ENCODE peak calls at places on chromosomes 4 and X, in nine cellular contexts. K is body of pancreas; T is left ventricle myocardium inferior; G is aorta; N is heart left ventricle; R is K562; Y is cardiac muscle cell; U is CD8-positive, alpha-beta memory T cell; Q is upper lobe of left lung. B is an unnamed sample. For H3K4me1, the result is how much of the 10 kb centered on the place peaks cover.

GRCh38 chr4:8201341-8201781 is 2.3 kb downstream of the SH3TC1 start:
- DNase-seq in K (no peak), T (peak), G (no peak), N (no peak), R (no peak), Y (peak), U (no peak), Q (peak), B (no peak)

GRCh38 chr4:47373729-47374128 is 89.8 kb downstream of the COMMD8 start:
- DNase-seq in K (no peak), T (no peak), G (no peak), N (no peak), R (no peak), Y (no peak), U (no peak), Q (no peak), B (no peak)

GRCh38 chr4:154164931-154165839 is 326.4 kb downstream of the DCHS2 start:
- DNase-seq in K (no peak), T (no peak), G (no peak), N (no peak), R (no peak), Y (peak), U (no peak), Q (no peak), B (peak)

GRCh38 chrX:108412783-108413182 is 25.4 kb downstream of the COL4A6 start:
- DNase-seq in K (no peak), T (no peak), G (no peak), N (no peak), R (no peak), Y (no peak), U (no peak), Q (no peak), B (peak)

GRCh38 chrX:8304668-8305067 is 133.6 kb upstream of the VCX2 start:
- DNase-seq in K (no peak), T (no peak), G (no peak), N (no peak), R (no peak), Y (no peak), U (no peak), Q (no peak), B (no peak)

GRCh38 chrX:47358387-47359065 is 11.9 kb upstream of the ZNF157 start:
- DNase-seq in K (no peak), T (no peak), G (no peak), N (no peak), R (no peak), Y (no peak), U (no peak), Q (no peak), B (no peak)

GRCh38 chrX:147733369-147733768 is 178.3 kb upstream of the FMR1 start:
- DNase-seq in K (no peak), T (no peak), G (no peak), N (no peak), R (no peak), Y (no peak), U (no peak), Q (no peak), B (no peak)

GRCh38 chr4:104986306-104986705 is 160.4 kb upstream of the TET2 start:
- DNase-seq in K (no peak), T (no peak), G (no peak), N (no peak), R (no peak), Y (no peak), U (no peak), Q (no peak), B (no peak)

GRCh38 chrX:152917969-152918579 is 20.2 kb downstream of the ZNF185 start:
- DNase-seq in K (no peak), T (no peak), G (no peak), N (no peak), R (no peak), Y (no peak), U (no peak), Q (no peak), B (no peak)

GRCh38 chrX:119343856-119344255 is 55.3 kb upstream of the SLC25A43 start:
- DNase-seq in K (no peak), T (no peak), G (no peak), N (no peak), R (no peak), Y (no peak), U (no peak), Q (no peak), B (no peak)

DNA sequence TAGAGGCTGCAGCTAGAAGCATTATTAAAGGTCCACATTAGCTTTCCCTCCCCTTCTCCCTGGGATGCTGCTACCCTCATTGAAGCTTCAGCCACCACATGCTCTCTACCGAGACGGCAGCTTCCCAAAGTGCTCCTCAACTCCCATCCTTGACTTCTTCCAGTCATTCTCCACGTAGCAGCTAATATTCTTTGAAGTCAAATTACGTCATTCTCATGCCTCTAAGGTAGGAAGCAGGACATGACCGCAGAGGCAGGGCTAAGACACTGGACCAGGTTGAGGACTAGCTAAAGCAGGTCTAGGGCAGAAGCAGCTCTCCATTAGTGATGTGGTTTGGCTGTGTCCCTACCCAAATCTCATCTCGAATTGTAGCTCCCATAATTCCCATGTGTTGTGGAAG is 128.3 kb downstream of the SHOX start:
- DNase-seq in K (no peak), T (no peak), G (no peak), N (no peak), R (no peak), Y (no peak), U (no peak), Q (no peak), B (no peak)
- H3K4me1 ChIP-seq in K (under half), T (under half), G (under half), N (under half), R (under half), Y (under half), U (under half), Q (under half), B (under half)

DNA sequence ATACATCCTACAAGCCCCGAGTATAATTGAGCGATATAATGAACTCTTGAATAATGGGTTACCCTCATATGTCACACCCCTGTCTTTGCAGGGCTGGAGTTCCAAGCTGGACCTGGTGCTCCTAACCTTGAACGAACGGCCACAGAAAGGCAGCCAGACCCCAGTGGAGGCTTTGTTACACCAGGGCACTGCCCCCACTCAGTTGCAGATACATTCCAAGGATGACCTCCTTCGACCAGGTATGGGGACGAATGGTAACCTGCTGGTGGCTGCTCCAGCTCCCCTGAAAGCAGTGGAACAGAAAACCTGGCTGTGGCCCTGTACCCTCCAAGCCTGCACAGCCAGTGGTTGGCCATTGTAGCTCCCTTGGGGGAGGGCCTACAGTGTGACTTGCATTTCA is 56.6 kb upstream of the CCDC149 start:
- DNase-seq in K (no peak), T (no peak), G (no peak), N (no peak), R (no peak), Y (no peak), U (no peak), Q (no peak), B (no peak)
- H3K4me1 ChIP-seq in K (under half), T (under half), G (under half), N (under half), R (under half), Y (under half), U (under half), Q (under half), B (under half)

GRCh38 chr4:845233-845835 is 19.4 kb upstream of the CPLX1 start:
- DNase-seq in K (no peak), T (no peak), G (peak), N (peak), R (no peak), Y (peak), U (no peak), Q (peak), B (no peak)
- H3K4me1 ChIP-seq in K (under half), T (under half), G (under half), N (under half), R (under half), Y (under half), U (under half), Q (under half), B (under half)

DNA sequence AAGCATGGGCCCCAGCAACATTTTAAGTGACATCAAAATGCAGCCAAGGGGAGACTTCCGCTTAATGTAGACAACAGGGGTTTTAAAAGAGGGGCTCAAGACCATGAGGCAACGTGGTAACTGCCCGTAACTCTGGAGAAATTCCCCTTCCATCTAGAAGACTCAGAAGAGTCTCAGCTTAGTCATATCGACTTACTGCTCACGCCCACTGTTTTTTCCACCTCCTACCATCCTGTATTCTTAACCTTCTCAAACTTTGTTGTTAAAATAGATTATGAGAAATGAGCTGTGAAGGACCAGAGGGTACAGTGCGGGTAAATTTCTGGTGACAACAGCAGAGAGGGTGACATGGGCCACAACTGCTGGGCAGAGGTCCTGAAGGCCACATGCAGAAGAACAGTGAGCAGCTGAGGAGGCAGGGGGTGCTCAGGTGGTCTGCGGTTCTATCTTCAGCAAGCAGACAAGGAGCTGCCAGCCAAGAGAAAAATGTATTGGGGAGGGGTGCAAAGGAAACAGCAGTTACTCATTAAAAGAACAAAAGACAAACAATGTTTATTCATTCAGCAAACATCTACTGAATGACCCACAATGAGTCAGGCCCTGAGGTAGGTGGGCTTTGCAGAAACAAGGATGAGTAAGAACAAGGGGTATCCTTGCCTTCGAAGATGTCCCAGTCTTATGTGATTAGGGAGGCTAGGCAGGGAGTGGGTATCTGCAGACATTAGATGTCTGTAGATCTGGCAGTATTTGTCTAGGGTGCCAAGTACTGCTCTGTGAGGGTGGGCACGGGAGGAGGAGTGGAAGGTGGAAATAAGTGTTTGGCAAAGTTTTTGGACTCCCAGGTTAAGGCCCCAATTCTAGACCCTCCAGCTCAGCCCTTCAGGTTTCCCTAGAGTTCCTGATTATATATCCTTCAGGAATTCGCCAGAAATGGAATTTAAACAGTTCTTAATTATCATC is 175.3 kb downstream of the TSPAN5 start:
- DNase-seq in K (no peak), T (no peak), G (no peak), N (no peak), R (no peak), Y (no peak), U (no peak), Q (no peak), B (peak)
- H3K4me1 ChIP-seq in K (under half), T (under half), G (under half), N (under half), R (under half), Y (under half), U (under half), Q (under half), B (under half)

DNA sequence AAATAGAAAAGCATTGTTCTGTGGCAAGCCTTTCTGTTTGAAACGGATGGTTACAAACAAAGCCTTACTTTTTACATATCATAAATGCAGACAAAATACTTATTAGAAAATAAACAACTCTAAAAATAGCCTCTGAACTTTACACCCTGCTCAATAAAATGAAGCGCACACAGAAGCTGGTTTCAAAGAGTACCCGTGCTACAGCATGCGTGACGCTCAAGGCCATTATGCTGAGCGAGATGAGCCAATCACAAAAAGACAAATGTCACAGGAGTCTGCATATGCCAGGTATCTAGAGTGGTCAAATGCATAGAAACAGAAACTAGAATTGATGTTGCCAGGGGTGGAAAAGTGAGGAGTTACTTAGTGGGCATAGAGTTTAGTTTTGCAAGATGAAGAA is 326.5 kb upstream of the GATB start:
- DNase-seq in K (no peak), T (no peak), G (no peak), N (no peak), R (no peak), Y (no peak), U (no peak), Q (no peak), B (no peak)
- H3K4me1 ChIP-seq in K (under half), T (under half), G (under half), N (under half), R (under half), Y (under half), U (under half), Q (under half), B (under half)

GRCh38 chr4:1126506-1126905 is 13.1 kb upstream of the RNF212 start:
- DNase-seq in K (no peak), T (no peak), G (no peak), N (no peak), R (no peak), Y (peak), U (no peak), Q (no peak), B (no peak)

GRCh38 chr4:1133033-1133432 is 19.7 kb upstream of the RNF212 start:
- DNase-seq in K (no peak), T (no peak), G (no peak), N (no peak), R (no peak), Y (no peak), U (no peak), Q (no peak), B (no peak)

GRCh38 chr4:1136028-1136427 is 22.7 kb upstream of the RNF212 start:
- DNase-seq in K (peak), T (no peak), G (no peak), N (no peak), R (no peak), Y (peak), U (no peak), Q (no peak), B (no peak)

GRCh38 chr4:1130318-1131186 is 17.2 kb upstream of the RNF212 start:
- DNase-seq in K (peak), T (peak), G (peak), N (no peak), R (peak), Y (peak), U (peak), Q (no peak), B (peak)
- H3K4me1 ChIP-seq in K (under half), T (under half), G (under half), N (under half), R (under half), Y (under half), U (under half), Q (under half), B (under half)

B was measured in foreskin keratinocyte.